ENCODE peak calls at places on chromosomes 12 and 14, in six cellular contexts. X, V, U, Z, G and L are unnamed samples.

GRCh38 chr14:56555921-56556570 is 23.6 kb upstream of the TMEM260 start:
- DNase-seq in X (no peak), V (peak; percentile 43), U (no peak), Z (no peak), G (no peak), L (no peak)

GRCh38 chr12:71780207-71780822 is 25.7 kb downstream of the RAB21 start:
- DNase-seq in X (peak; percentile 29), V (peak; percentile 50), U (peak; percentile 45), Z (no peak), G (no peak), L (peak; percentile 28)

GRCh38 chr14:23138173-23138535 is 19.1 kb upstream of the CEBPE start:
- DNase-seq in X (no peak), V (no peak), U (no peak), Z (no peak), G (no peak), L (no peak)

GRCh38 chr12:56838602-56839488 is 75.7 kb downstream of the HSD17B6 start:
- DNase-seq in X (no peak), V (no peak), U (no peak), Z (no peak), G (no peak), L (no peak)

GRCh38 chr14:31939934-31940333 is 137.2 kb upstream of the ARHGAP5 start:
- DNase-seq in X (no peak), V (no peak), U (no peak), Z (no peak), G (no peak), L (no peak)

GRCh38 chr12:107277850-107278249 is 184.5 kb upstream of the CRY1 start:
- DNase-seq in X (no peak), V (peak; percentile 84), U (no peak), Z (no peak), G (no peak), L (no peak)

GRCh38 chr14:89858084-89858483 is 96.4 kb downstream of the EFCAB11 start:
- DNase-seq in X (no peak), V (no peak), U (no peak), Z (no peak), G (no peak), L (no peak)

GRCh38 chr12:66678640-66679268 is at the start of gene GRIP1:
- DNase-seq in X (no peak), V (no peak), U (no peak), Z (no peak), G (no peak), L (no peak)

GRCh38 chr14:106562451-106562850 is 1036.1 kb downstream of the TMEM121 start:
- DNase-seq in X (no peak), V (no peak), U (no peak), Z (no peak), G (no peak), L (no peak)

GRCh38 chr14:63853831-63854293 is 1.1 kb downstream of the SYNE2 start:
- DNase-seq in X (peak; percentile 51), V (peak; percentile 52), U (peak; percentile 48), Z (peak; percentile 60), G (peak; percentile 46), L (peak; percentile 60)

GRCh38 chr14:85519661-85520305 is 10.2 kb upstream of the FLRT2 start:
- DNase-seq in X (no peak), V (no peak), U (no peak), Z (no peak), G (no peak), L (no peak)

GRCh38 chr14:77340389-77340788 is 19.6 kb downstream of the GSTZ1 start:
- DNase-seq in X (no peak), V (no peak), U (no peak), Z (no peak), G (no peak), L (no peak)

GRCh38 chr14:58151264-58151700 is 731 bp downstream of the ARMH4 start:
- DNase-seq in X (no peak), V (no peak), U (no peak), Z (no peak), G (no peak), L (no peak)

GRCh38 chr12:46269429-46270241 is 792 bp upstream of the SLC38A1 start:
- DNase-seq in X (no peak), V (no peak), U (no peak), Z (peak; percentile 76), G (no peak), L (no peak)

GRCh38 chr14:21978184-21978998 is 304.8 kb upstream of the OR4E1 start:
- DNase-seq in X (no peak), V (peak; percentile 15), U (peak; percentile 26), Z (peak; percentile 45), G (peak; percentile 19), L (no peak)

GRCh38 chr12:67920432-67920831 is 68.8 kb upstream of the IFNG-AS1 start:
- DNase-seq in X (no peak), V (no peak), U (no peak), Z (no peak), G (no peak), L (no peak)

GRCh38 chr14:58702466-58703148 is 64.8 kb downstream of the DACT1 start:
- DNase-seq in X (no peak), V (no peak), U (no peak), Z (no peak), G (no peak), L (no peak)

GRCh38 chr14:58736606-58737005 is 98.8 kb downstream of the DACT1 start:
- DNase-seq in X (no peak), V (no peak), U (no peak), Z (no peak), G (no peak), L (no peak)

GRCh38 chr14:95520346-95520745 is 3.9 kb upstream of the SYNE3 start:
- DNase-seq in X (no peak), V (no peak), U (no peak), Z (peak; percentile 53), G (no peak), L (no peak)

GRCh38 chr14:27050195-27050594 is 452.4 kb upstream of the NOVA1 start:
- DNase-seq in X (no peak), V (no peak), U (no peak), Z (no peak), G (no peak), L (no peak)

GRCh38 chr14:105059035-105059916 is 6.0 kb downstream of the GPR132 start:
- DNase-seq in X (no peak), V (no peak), U (no peak), Z (peak; percentile 63), G (no peak), L (no peak)

GRCh38 chr14:105061428-105062047 is 3.7 kb downstream of the GPR132 start:
- DNase-seq in X (peak; percentile 78), V (no peak), U (no peak), Z (peak; percentile 79), G (no peak), L (no peak)

GRCh38 chr14:105060751-105061427 is 4.3 kb downstream of the GPR132 start:
- DNase-seq in X (peak; percentile 59), V (no peak), U (no peak), Z (peak; percentile 83), G (no peak), L (no peak)

GRCh38 chr14:105058521-105059034 is 6.7 kb downstream of the GPR132 start:
- DNase-seq in X (no peak), V (no peak), U (no peak), Z (no peak), G (no peak), L (no peak)

GRCh38 chr14:105059917-105060565 is 5.2 kb downstream of the GPR132 start:
- DNase-seq in X (no peak), V (no peak), U (no peak), Z (no peak), G (no peak), L (no peak)
- TF ChIP-seq POLR2A in X (no peak), V (no peak), U (no peak), Z (no peak), G (no peak), L (no peak)

GRCh38 chr12:48677782-48678181 is 4.3 kb downstream of the KANSL2 start:
- DNase-seq in X (no peak), V (peak; percentile 41), U (no peak), Z (no peak), G (no peak), L (no peak)
- H3K4me3 ChIP-seq in X (no peak overlapping the region), V (no peak overlapping the region), U (no peak overlapping the region), Z (no peak overlapping the region), G (no peak overlapping the region), L (no peak overlapping the region)

DNA sequence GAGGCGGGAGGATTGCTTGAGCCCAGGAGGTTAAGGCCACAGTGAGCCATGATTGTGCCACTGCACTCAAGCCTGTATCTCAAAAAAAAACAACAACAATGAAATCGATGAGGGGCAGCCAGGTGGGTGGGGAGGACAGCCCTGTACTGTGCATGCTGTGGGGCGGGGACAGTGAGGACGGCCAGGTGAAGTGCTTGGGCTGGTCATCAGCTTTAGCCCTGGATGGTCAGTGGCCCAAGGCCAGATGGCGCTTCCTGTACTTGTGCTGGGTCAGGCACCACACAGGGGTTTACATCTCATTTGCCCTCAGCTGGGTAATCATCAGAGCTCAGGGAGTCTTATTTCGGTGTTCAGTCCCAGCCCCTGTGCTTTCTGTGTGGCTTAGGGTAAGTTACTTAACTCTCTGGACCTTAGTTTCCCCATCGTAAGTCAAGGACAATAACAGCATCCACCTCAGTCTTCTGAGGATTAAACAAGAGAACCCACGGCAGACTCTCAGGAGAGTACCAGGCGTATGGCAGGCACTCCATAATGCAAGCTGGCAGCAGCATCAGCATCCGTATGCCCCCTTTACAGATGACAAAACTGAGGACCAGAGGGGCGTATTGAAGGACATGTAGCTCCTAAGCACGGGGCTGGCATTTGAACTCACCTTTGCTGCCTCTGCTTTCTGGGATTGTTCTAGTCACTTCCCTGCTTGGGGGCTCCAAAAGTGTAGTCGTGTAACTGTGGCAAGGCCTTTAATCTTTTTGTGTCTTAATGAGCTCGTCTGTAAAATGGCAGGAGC is 71.9 kb downstream of the SLC25A47 start:
- DNase-seq in X (no peak), V (no peak), U (no peak), Z (no peak), G (no peak), L (no peak)
- H3K4me1 ChIP-seq in X (peaks cover 12% of the 10 kb centered on the region), V (peaks cover 22% of the 10 kb centered on the region), U (peaks cover 36% of the 10 kb centered on the region), Z (no peaks in the 10 kb centered on the region), G (no peaks in the 10 kb centered on the region), L (peaks cover 12% of the 10 kb centered on the region)

GRCh38 chr12:52231305-52232232 is 1.5 kb upstream of the KRT7 start:
- DNase-seq in X (no peak), V (no peak), U (no peak), Z (no peak), G (no peak), L (no peak)

GRCh38 chr12:52233462-52234141 is 559 bp downstream of the KRT7 start:
- DNase-seq in X (no peak), V (no peak), U (no peak), Z (no peak), G (no peak), L (no peak)

GRCh38 chr12:52232233-52232915 is 669 bp upstream of the KRT7 start:
- DNase-seq in X (no peak), V (no peak), U (no peak), Z (no peak), G (no peak), L (no peak)

GRCh38 chr12:52234226-52234810 is 1.3 kb downstream of the KRT7 start:
- DNase-seq in X (no peak), V (no peak), U (no peak), Z (no peak), G (no peak), L (no peak)

DNA sequence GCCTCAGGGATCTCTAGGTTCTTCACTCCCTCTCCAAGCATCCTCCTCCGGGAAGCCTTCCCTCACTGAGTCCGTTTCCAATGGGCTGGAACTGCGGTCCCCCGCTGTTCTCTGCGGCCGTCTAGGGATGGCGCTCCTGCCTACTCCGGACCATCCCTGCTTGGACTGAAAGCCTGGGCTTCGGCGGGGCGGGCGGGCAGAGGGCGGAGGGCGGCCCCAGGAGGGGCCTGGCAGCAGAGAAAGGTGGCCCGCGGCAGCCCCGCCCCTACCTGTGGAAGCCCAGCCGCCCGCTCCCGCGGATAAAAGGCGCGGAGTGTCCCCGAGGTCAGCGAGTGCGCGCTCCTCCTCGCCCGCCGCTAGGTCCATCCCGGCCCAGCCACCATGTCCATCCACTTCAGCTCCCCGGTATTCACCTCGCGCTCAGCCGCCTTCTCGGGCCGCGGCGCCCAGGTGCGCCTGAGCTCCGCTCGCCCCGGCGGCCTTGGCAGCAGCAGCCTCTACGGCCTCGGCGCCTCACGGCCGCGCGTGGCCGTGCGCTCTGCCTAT is at the start of gene KRT7:
- DNase-seq in X (no peak), V (no peak), U (peak; percentile 60), Z (no peak), G (no peak), L (no peak)
- TF ChIP-seq POLR2A in X (no peak), V (no peak), U (peak; percentile 91), Z (no peak), G (peak; percentile 10), L (no peak)